ENCODE peak calls at places on chromosome 18, in five cellular contexts. One of them, this sample, is unnamed.

GRCh38 chr18:27605107-27605834 is 420.2 kb upstream of the CHST9 start:
- DNase-seq in lower leg skin: peak; percentile 84
- DNase-seq in cerebellar cortex: peak; percentile 81
- DNase-seq in mucosa of descending colon: no peak
- DNase-seq in GM10248: peak; percentile 37
- DNase-seq in this sample: peak; percentile 17

GRCh38 chr18:60331890-60332289 is 40.7 kb downstream of the MC4R start:
- DNase-seq in lower leg skin: no peak
- DNase-seq in cerebellar cortex: no peak
- DNase-seq in mucosa of descending colon: peak; percentile 29
- DNase-seq in GM10248: no peak
- DNase-seq in this sample: no peak

GRCh38 chr18:50616484-50617048 is 56.7 kb downstream of the MAPK4 start:
- DNase-seq in lower leg skin: no peak
- DNase-seq in cerebellar cortex: no peak
- DNase-seq in mucosa of descending colon: no peak
- DNase-seq in GM10248: no peak
- DNase-seq in this sample: no peak

GRCh38 chr18:79489048-79489899 is 93.5 kb downstream of the NFATC1 start:
- DNase-seq in lower leg skin: peak; percentile 80
- DNase-seq in cerebellar cortex: no peak
- DNase-seq in mucosa of descending colon: peak; percentile 35
- DNase-seq in GM10248: no peak
- DNase-seq in this sample: no peak

GRCh38 chr18:49959176-49959575 is 145.8 kb upstream of the ACAA2 start:
- DNase-seq in lower leg skin: no peak
- DNase-seq in cerebellar cortex: no peak
- DNase-seq in mucosa of descending colon: no peak
- DNase-seq in GM10248: peak; percentile 27
- DNase-seq in this sample: no peak

GRCh38 chr18:79794851-79795250 is 2.9 kb upstream of the KCNG2 start:
- DNase-seq in lower leg skin: no peak
- DNase-seq in cerebellar cortex: no peak
- DNase-seq in mucosa of descending colon: no peak
- DNase-seq in GM10248: no peak
- DNase-seq in this sample: no peak

GRCh38 chr18:56083097-56083865 is 495.3 kb upstream of the TCF4 start:
- DNase-seq in lower leg skin: peak; percentile 84
- DNase-seq in cerebellar cortex: peak; percentile 21
- DNase-seq in mucosa of descending colon: peak; percentile 38
- DNase-seq in GM10248: no peak
- DNase-seq in this sample: peak; percentile 94

GRCh38 chr18:23230688-23231087 is 95.4 kb downstream of the CABLES1 start:
- DNase-seq in lower leg skin: peak; percentile 94
- DNase-seq in cerebellar cortex: no peak
- DNase-seq in mucosa of descending colon: no peak
- DNase-seq in GM10248: no peak
- DNase-seq in this sample: no peak

GRCh38 chr18:46239549-46239948 is 135.4 kb downstream of the HAUS1 start:
- DNase-seq in lower leg skin: no peak
- DNase-seq in cerebellar cortex: no peak
- DNase-seq in mucosa of descending colon: no peak
- DNase-seq in GM10248: no peak
- DNase-seq in this sample: no peak

GRCh38 chr18:12659904-12660605 is 2.1 kb upstream of the SPIRE1 start:
- DNase-seq in lower leg skin: no peak
- DNase-seq in cerebellar cortex: peak; percentile 77
- DNase-seq in mucosa of descending colon: no peak
- DNase-seq in GM10248: peak; percentile 65
- DNase-seq in this sample: no peak

GRCh38 chr18:73891572-73892421 is 255.8 kb downstream of the FBXO15 start:
- DNase-seq in lower leg skin: no peak
- DNase-seq in cerebellar cortex: no peak
- DNase-seq in mucosa of descending colon: no peak
- DNase-seq in GM10248: no peak
- DNase-seq in this sample: no peak

GRCh38 chr18:50558948-50559749 is 738 bp upstream of the MAPK4 start:
- DNase-seq in lower leg skin: no peak
- DNase-seq in cerebellar cortex: peak; percentile 39
- DNase-seq in mucosa of descending colon: no peak
- DNase-seq in GM10248: no peak
- DNase-seq in this sample: no peak

GRCh38 chr18:79586436-79587297 is 92.9 kb upstream of the CTDP1 start:
- DNase-seq in lower leg skin: peak; percentile 78
- DNase-seq in cerebellar cortex: no peak
- DNase-seq in mucosa of descending colon: peak; percentile 39
- DNase-seq in GM10248: no peak
- DNase-seq in this sample: no peak

GRCh38 chr18:7789853-7790552 is 222.9 kb downstream of the PTPRM start:
- DNase-seq in lower leg skin: no peak
- DNase-seq in cerebellar cortex: peak; percentile 5
- DNase-seq in mucosa of descending colon: no peak
- DNase-seq in GM10248: no peak
- DNase-seq in this sample: no peak

GRCh38 chr18:62494764-62495163 is 28.1 kb upstream of the ZCCHC2 start:
- DNase-seq in lower leg skin: no peak
- DNase-seq in cerebellar cortex: no peak
- DNase-seq in mucosa of descending colon: no peak
- DNase-seq in GM10248: no peak
- DNase-seq in this sample: no peak

GRCh38 chr18:22488554-22488953 is 70.8 kb upstream of the CTAGE1 start:
- DNase-seq in lower leg skin: no peak
- DNase-seq in cerebellar cortex: no peak
- DNase-seq in mucosa of descending colon: no peak
- DNase-seq in GM10248: no peak
- DNase-seq in this sample: no peak

GRCh38 chr18:38693085-38693484 is 1127.5 kb upstream of the CELF4 start:
- DNase-seq in lower leg skin: no peak
- DNase-seq in cerebellar cortex: peak; percentile 9
- DNase-seq in mucosa of descending colon: no peak
- DNase-seq in GM10248: no peak
- DNase-seq in this sample: no peak

GRCh38 chr18:13222371-13223281 is 4.1 kb downstream of the LDLRAD4 start:
- DNase-seq in lower leg skin: peak; percentile 94
- DNase-seq in cerebellar cortex: peak; percentile 46
- DNase-seq in mucosa of descending colon: peak; percentile 83
- DNase-seq in GM10248: no peak
- DNase-seq in this sample: no peak

GRCh38 chr18:22399949-22400348 is 17.8 kb downstream of the CTAGE1 start:
- DNase-seq in lower leg skin: no peak
- DNase-seq in cerebellar cortex: no peak
- DNase-seq in mucosa of descending colon: no peak
- DNase-seq in GM10248: no peak
- DNase-seq in this sample: no peak

GRCh38 chr18:35458677-35459441 is 38.9 kb downstream of the INO80C start:
- DNase-seq in lower leg skin: no peak
- DNase-seq in cerebellar cortex: no peak
- DNase-seq in mucosa of descending colon: peak; percentile 63
- DNase-seq in GM10248: no peak
- DNase-seq in this sample: no peak

GRCh38 chr18:11994346-11994707 is 13.0 kb downstream of the IMPA2 start:
- DNase-seq in lower leg skin: peak; percentile 92
- DNase-seq in cerebellar cortex: no peak
- DNase-seq in mucosa of descending colon: peak; percentile 76
- DNase-seq in GM10248: no peak
- DNase-seq in this sample: no peak

GRCh38 chr18:79732721-79733025 is 53.1 kb downstream of the CTDP1 start:
- DNase-seq in lower leg skin: no peak
- DNase-seq in cerebellar cortex: no peak
- DNase-seq in mucosa of descending colon: no peak
- DNase-seq in GM10248: no peak
- DNase-seq in this sample: no peak